ENCODE peak calls at places on chromosome 13, in six cellular contexts. One of them, this sample, is unnamed.

GRCh38 chr13:100588350-100589177 is at the start of gene GGACT:
- DNase-seq in colonic mucosa: peak; percentile 81
- DNase-seq in psoas muscle: peak; percentile 87
- DNase-seq in fibroblast of lung: peak; percentile 56
- DNase-seq in HAP-1: peak; percentile 62
- DNase-seq in GM23338: peak; percentile 91
- DNase-seq in this sample: peak; percentile 79

GRCh38 chr13:106533940-106534843 is 1.3 kb downstream of the EFNB2 start:
- DNase-seq in colonic mucosa: peak; percentile 62
- DNase-seq in psoas muscle: peak; percentile 61
- DNase-seq in fibroblast of lung: peak; percentile 79
- DNase-seq in HAP-1: no peak
- DNase-seq in GM23338: peak; percentile 56
- DNase-seq in this sample: peak; percentile 51

GRCh38 chr13:100515410-100515800 is 73.2 kb downstream of the GGACT start:
- DNase-seq in colonic mucosa: no peak
- DNase-seq in psoas muscle: no peak
- DNase-seq in fibroblast of lung: no peak
- DNase-seq in HAP-1: no peak
- DNase-seq in GM23338: peak; percentile 56
- DNase-seq in this sample: no peak

GRCh38 chr13:100089633-100090032 is 740 bp downstream of the PCCA start:
- DNase-seq in colonic mucosa: peak; percentile 33
- DNase-seq in psoas muscle: no peak
- DNase-seq in fibroblast of lung: peak; percentile 16
- DNase-seq in HAP-1: no peak
- DNase-seq in GM23338: no peak
- DNase-seq in this sample: no peak

GRCh38 chr13:25210842-25211241 is 38.8 kb upstream of the AMER2 start:
- DNase-seq in colonic mucosa: no peak
- DNase-seq in psoas muscle: no peak
- DNase-seq in fibroblast of lung: no peak
- DNase-seq in HAP-1: no peak
- DNase-seq in GM23338: no peak
- DNase-seq in this sample: no peak

GRCh38 chr13:100175078-100175802 is 86.3 kb downstream of the PCCA start:
- DNase-seq in colonic mucosa: no peak
- DNase-seq in psoas muscle: no peak
- DNase-seq in fibroblast of lung: no peak
- DNase-seq in HAP-1: peak; percentile 28
- DNase-seq in GM23338: no peak
- DNase-seq in this sample: no peak

GRCh38 chr13:94679614-94680013 is 32.7 kb downstream of the SOX21 start:
- DNase-seq in colonic mucosa: no peak
- DNase-seq in psoas muscle: no peak
- DNase-seq in fibroblast of lung: no peak
- DNase-seq in HAP-1: no peak
- DNase-seq in GM23338: no peak
- DNase-seq in this sample: no peak

GRCh38 chr13:46386426-46386995 is 541 bp downstream of the RUBCNL start:
- DNase-seq in colonic mucosa: no peak
- DNase-seq in psoas muscle: no peak
- DNase-seq in fibroblast of lung: no peak
- DNase-seq in HAP-1: no peak
- DNase-seq in GM23338: peak; percentile 50
- DNase-seq in this sample: no peak

GRCh38 chr13:37701972-37702371 is 103.4 kb upstream of the POSTN start:
- DNase-seq in colonic mucosa: no peak
- DNase-seq in psoas muscle: no peak
- DNase-seq in fibroblast of lung: peak; percentile 94
- DNase-seq in HAP-1: no peak
- DNase-seq in GM23338: no peak
- DNase-seq in this sample: no peak

GRCh38 chr13:103525530-103525929 is 459.3 kb upstream of the SLC10A2 start:
- DNase-seq in colonic mucosa: no peak
- DNase-seq in psoas muscle: no peak
- DNase-seq in fibroblast of lung: no peak
- DNase-seq in HAP-1: no peak
- DNase-seq in GM23338: no peak
- DNase-seq in this sample: no peak

GRCh38 chr13:86906458-86906857 is 764.7 kb upstream of the SLITRK5 start:
- DNase-seq in colonic mucosa: no peak
- DNase-seq in psoas muscle: no peak
- DNase-seq in fibroblast of lung: peak; percentile 60
- DNase-seq in HAP-1: no peak
- DNase-seq in GM23338: no peak
- DNase-seq in this sample: no peak

GRCh38 chr13:45209229-45209628 is 8.4 kb upstream of the KCTD4 start:
- DNase-seq in colonic mucosa: no peak
- DNase-seq in psoas muscle: no peak
- DNase-seq in fibroblast of lung: no peak
- DNase-seq in HAP-1: no peak
- DNase-seq in GM23338: no peak
- DNase-seq in this sample: no peak

GRCh38 chr13:33194820-33195692 is 90.5 kb downstream of the STARD13 start:
- DNase-seq in colonic mucosa: no peak
- DNase-seq in psoas muscle: no peak
- DNase-seq in fibroblast of lung: peak; percentile 94
- DNase-seq in HAP-1: no peak
- DNase-seq in GM23338: no peak
- DNase-seq in this sample: peak; percentile 36

GRCh38 chr13:106028916-106029315 is 506.5 kb downstream of the EFNB2 start:
- DNase-seq in colonic mucosa: no peak
- DNase-seq in psoas muscle: no peak
- DNase-seq in fibroblast of lung: peak; percentile 80
- DNase-seq in HAP-1: no peak
- DNase-seq in GM23338: no peak
- DNase-seq in this sample: no peak

GRCh38 chr13:97356592-97356991 is 77.4 kb upstream of the RAP2A start:
- DNase-seq in colonic mucosa: no peak
- DNase-seq in psoas muscle: no peak
- DNase-seq in fibroblast of lung: no peak
- DNase-seq in HAP-1: no peak
- DNase-seq in GM23338: no peak
- DNase-seq in this sample: no peak

GRCh38 chr13:97360610-97361009 is 73.4 kb upstream of the RAP2A start:
- DNase-seq in colonic mucosa: no peak
- DNase-seq in psoas muscle: no peak
- DNase-seq in fibroblast of lung: no peak
- DNase-seq in HAP-1: no peak
- DNase-seq in GM23338: no peak
- DNase-seq in this sample: no peak

GRCh38 chr13:97354808-97355207 is 79.2 kb upstream of the RAP2A start:
- DNase-seq in colonic mucosa: no peak
- DNase-seq in psoas muscle: no peak
- DNase-seq in fibroblast of lung: no peak
- DNase-seq in HAP-1: no peak
- DNase-seq in GM23338: no peak
- DNase-seq in this sample: no peak

GRCh38 chr13:97364031-97364430 is 69.9 kb upstream of the RAP2A start:
- DNase-seq in colonic mucosa: no peak
- DNase-seq in psoas muscle: no peak
- DNase-seq in fibroblast of lung: peak; percentile 52
- DNase-seq in HAP-1: no peak
- DNase-seq in GM23338: no peak
- DNase-seq in this sample: no peak

DNA sequence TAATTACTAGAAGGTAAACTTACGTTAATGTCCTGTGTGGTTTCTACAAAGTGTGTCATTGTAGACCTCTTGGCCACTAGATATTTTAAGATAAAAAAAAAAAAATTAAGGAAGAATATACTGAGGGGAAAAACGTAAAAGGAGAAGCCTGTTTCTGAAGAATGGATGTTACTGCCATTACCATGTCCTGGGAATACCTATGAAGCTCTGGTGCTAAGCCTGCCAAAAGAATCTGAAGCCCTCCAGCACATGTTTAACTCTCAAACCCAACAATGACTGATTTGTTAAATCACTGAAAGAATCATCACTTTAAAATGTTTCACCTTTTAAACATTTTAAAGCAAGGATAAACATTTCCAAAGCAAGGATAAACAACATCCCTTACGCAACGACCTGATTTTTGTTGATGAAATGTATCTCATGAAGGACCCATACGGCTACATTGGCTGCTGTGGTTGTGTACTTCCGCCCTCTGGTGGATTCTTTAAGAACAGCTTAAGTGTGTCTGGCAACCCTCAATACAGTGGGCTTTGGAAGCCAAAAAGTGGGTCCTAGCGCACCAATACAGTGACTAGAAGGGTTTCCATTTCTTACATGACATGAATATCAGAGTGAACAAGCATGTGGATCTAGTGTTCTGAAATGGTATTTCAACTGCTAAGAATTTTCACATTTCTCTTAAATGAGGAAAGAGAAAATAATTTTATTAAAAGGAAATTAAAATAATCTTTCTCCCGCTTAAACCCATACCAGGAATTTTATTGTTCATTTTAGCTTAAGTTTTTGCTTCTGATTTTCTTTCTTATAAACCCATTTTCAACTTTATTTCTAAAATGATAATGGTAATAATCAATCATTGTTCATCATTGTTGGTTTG is 74.5 kb upstream of the RAP2A start:
- DNase-seq in colonic mucosa: peak; percentile 65
- DNase-seq in psoas muscle: no peak
- DNase-seq in fibroblast of lung: peak; percentile 60
- DNase-seq in HAP-1: peak; percentile 66
- DNase-seq in GM23338: peak; percentile 88
- DNase-seq in this sample: peak; percentile 80
- H3K27me3 ChIP-seq in colonic mucosa: no peaks in the 10 kb centered on the region
- H3K27me3 ChIP-seq in psoas muscle: no peaks in the 10 kb centered on the region
- H3K27me3 ChIP-seq in fibroblast of lung: no peaks in the 10 kb centered on the region
- H3K27me3 ChIP-seq in HAP-1: no peaks in the 10 kb centered on the region
- H3K27me3 ChIP-seq in GM23338: no peaks in the 10 kb centered on the region
- H3K27me3 ChIP-seq in this sample: no peaks in the 10 kb centered on the region

DNA sequence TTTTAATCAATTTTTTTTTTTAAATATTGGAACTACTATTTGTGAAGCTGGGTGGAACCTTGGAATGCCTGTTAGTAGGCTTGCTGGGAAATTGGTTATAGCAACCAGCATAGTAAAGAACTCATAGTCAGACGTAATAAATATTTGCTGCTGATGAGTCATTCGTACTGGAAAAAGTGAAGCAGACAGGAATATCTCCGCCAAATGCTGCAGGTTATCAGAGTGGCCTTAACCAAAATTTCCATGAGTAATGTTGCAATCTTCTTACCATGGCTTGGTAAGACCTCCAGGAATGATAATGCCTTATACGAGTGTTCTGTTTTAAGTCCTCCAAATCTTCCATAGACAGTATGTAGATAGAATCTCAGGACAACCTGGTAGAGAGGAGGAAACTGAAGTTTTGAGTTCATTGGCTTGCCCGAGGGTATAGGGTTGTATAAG is 34.2 kb downstream of the MBNL2 start:
- DNase-seq in colonic mucosa: no peak
- DNase-seq in psoas muscle: no peak
- DNase-seq in fibroblast of lung: peak; percentile 99
- DNase-seq in HAP-1: no peak
- DNase-seq in GM23338: no peak
- DNase-seq in this sample: peak; percentile 67
- H3K4me1 ChIP-seq in colonic mucosa: no peaks in the 10 kb centered on the region
- H3K4me1 ChIP-seq in psoas muscle: peaks cover 90% of the 10 kb centered on the region
- H3K4me1 ChIP-seq in fibroblast of lung: peaks cover 50% of the 10 kb centered on the region
- H3K4me1 ChIP-seq in HAP-1: peaks cover 15% of the 10 kb centered on the region
- H3K4me1 ChIP-seq in GM23338: peaks cover 32% of the 10 kb centered on the region
- H3K4me1 ChIP-seq in this sample: peaks cover 76% of the 10 kb centered on the region

DNA sequence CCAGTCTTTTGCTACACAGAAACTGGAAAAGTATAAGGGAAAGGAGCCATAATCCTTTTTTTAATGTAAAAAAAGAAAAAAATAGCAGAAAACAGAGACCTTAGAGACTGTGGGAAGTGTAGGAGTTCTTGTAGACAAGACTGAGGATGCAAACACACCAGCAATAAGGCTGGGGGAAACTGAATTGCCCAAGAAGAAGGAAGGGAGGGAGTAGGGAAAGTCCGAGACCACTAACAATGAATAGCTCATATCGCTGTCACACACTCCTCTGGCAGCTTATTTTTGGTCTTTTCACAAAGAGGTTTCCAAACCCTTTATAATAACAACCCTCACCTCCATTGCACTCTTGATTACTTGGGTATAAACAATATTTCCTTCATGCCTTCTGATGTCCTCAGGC is 952.0 kb downstream of the SLITRK5 start:
- DNase-seq in colonic mucosa: no peak
- DNase-seq in psoas muscle: no peak
- DNase-seq in fibroblast of lung: no peak
- DNase-seq in HAP-1: no peak
- DNase-seq in GM23338: no peak
- DNase-seq in this sample: no peak
- H3K4me3 ChIP-seq in colonic mucosa: no peak overlapping the region
- H3K4me3 ChIP-seq in psoas muscle: no peak overlapping the region
- H3K4me3 ChIP-seq in fibroblast of lung: no peak overlapping the region
- H3K4me3 ChIP-seq in HAP-1: no peak overlapping the region
- H3K4me3 ChIP-seq in GM23338: no peak overlapping the region
- H3K4me3 ChIP-seq in this sample: no peak overlapping the region

DNA sequence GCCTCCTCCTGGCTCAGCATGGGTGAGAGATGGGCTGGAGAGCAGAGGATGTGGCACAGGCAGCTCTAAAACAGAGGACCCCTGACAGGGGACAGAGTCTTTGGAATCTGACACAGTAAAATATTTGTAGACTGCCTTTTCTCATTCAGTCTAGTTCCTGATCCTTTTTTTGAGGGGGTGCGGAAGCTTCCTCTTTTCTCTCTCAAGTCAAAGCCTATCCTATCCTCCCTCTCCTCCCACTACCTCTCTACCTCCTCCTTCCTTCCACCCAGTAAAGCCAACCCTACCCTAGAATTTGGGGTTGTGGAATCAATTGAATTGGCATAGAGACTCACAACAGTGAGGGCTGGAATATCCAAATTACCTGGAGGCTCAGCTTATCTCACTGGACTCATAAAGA is 82.0 kb downstream of the TEX26 start:
- DNase-seq in colonic mucosa: no peak
- DNase-seq in psoas muscle: no peak
- DNase-seq in fibroblast of lung: no peak
- DNase-seq in HAP-1: no peak
- DNase-seq in GM23338: no peak
- DNase-seq in this sample: no peak
- H3K27me3 ChIP-seq in colonic mucosa: no peaks in the 10 kb centered on the region
- H3K27me3 ChIP-seq in psoas muscle: peaks cover 3% of the 10 kb centered on the region
- H3K27me3 ChIP-seq in fibroblast of lung: no peaks in the 10 kb centered on the region
- H3K27me3 ChIP-seq in HAP-1: no peaks in the 10 kb centered on the region
- H3K27me3 ChIP-seq in GM23338: no peaks in the 10 kb centered on the region
- H3K27me3 ChIP-seq in this sample: no peaks in the 10 kb centered on the region

GRCh38 chr13:79490326-79490725 is 9.4 kb downstream of the NDFIP2 start:
- DNase-seq in colonic mucosa: no peak
- DNase-seq in psoas muscle: no peak
- DNase-seq in fibroblast of lung: no peak
- DNase-seq in HAP-1: no peak
- DNase-seq in GM23338: no peak
- DNase-seq in this sample: no peak
- H3K4me1 ChIP-seq in colonic mucosa: peaks cover 4% of the 10 kb centered on the region
- H3K4me1 ChIP-seq in psoas muscle: peaks cover 25% of the 10 kb centered on the region
- H3K4me1 ChIP-seq in fibroblast of lung: peaks cover 11% of the 10 kb centered on the region
- H3K4me1 ChIP-seq in HAP-1: no peaks in the 10 kb centered on the region
- H3K4me1 ChIP-seq in GM23338: peaks cover 47% of the 10 kb centered on the region
- H3K4me1 ChIP-seq in this sample: peaks cover 29% of the 10 kb centered on the region

This sample was measured in Caco-2.